ENCODE peak calls at places on chromosomes 13 and 19, in four cellular contexts. B is PC-3, S is Panc1, C is GM12865. T is an unnamed sample.

GRCh38 chr19:53927745-53928144 is 18.7 kb downstream of the CACNG7 start:
- DNase-seq in B (peak), S (no peak), C (peak), T (peak)

GRCh38 chr19:43776285-43776684 is 4.5 kb downstream of the KCNN4 start:
- DNase-seq in B (no peak), S (no peak), C (peak), T (no peak)

GRCh38 chr13:95243207-95243606 is 58.0 kb downstream of the ABCC4 start:
- DNase-seq in B (no peak), S (no peak), C (no peak), T (no peak)

GRCh38 chr19:33758541-33759013 is 38.1 kb upstream of the KCTD15 start:
- DNase-seq in B (no peak), S (no peak), C (no peak), T (no peak)

GRCh38 chr13:25286308-25286968 is 850 bp downstream of the MTMR6 start:
- DNase-seq in B (peak), S (no peak), C (peak), T (peak)

GRCh38 chr13:33150146-33150545 is 133.9 kb downstream of the KL start:
- DNase-seq in B (peak), S (no peak), C (peak), T (no peak)

GRCh38 chr19:39137131-39137530 is 11.5 kb downstream of the PAK4 start:
- DNase-seq in B (no peak), S (no peak), C (no peak), T (no peak)

GRCh38 chr13:40875583-40875982 is 86.2 kb downstream of the SLC25A15 start:
- DNase-seq in B (no peak), S (no peak), C (no peak), T (no peak)

GRCh38 chr13:37495046-37495445 is 103.5 kb downstream of the POSTN start:
- DNase-seq in B (peak), S (no peak), C (no peak), T (no peak)

GRCh38 chr19:14632286-14632685 is 42.4 kb downstream of the ADGRE3 start:
- DNase-seq in B (peak), S (no peak), C (peak), T (peak)

GRCh38 chr19:14629557-14629956 is 45.1 kb downstream of the ADGRE3 start:
- DNase-seq in B (no peak), S (no peak), C (no peak), T (no peak)
- H3K4me3 ChIP-seq in B (no peak), S (no peak), C (no peak), T (no peak)

DNA sequence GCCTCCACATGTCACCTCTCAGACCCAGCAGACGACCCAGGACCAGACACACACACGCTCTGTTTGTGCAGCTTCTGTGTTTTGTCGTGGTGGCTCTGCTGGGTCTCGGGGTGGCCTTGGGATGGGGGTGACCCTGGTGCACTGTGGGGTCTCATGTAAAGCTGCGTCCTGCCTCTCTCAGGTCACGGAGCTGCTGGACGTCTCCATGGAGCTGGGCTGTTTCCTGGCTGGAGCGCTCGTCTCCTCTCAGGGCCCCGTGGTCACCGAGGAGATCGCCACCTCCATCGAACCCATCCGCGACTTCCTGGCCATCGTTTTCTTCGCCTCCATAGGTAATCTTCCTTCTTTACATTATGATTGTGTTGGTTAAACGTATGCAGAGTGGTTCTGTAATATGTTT is 45.4 kb upstream of the TFDP1 start:
- DNase-seq in B (no peak), S (no peak), C (no peak), T (no peak)
- H3K4me3 ChIP-seq in B (peak), S (no peak), C (no peak), T (no peak)

DNA sequence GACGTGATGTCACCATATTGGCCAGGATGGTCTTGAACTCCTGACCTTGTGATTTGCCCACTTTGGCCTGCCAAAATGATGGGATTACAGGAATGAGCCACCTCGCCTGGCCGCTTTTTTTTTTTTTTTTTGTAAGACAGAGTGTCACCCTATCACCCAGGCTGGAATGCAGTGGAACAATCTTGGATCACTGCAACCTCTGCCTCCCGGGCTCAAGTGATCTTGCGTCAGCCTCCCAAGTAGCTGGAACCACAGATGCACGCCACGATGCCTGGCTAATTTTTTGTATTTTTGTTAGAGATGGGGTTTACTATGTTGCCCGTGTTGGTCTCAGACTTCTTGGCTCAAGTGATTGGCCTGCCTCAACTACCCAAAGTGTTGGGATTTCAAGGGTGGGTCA is 28.9 kb upstream of the ZNF808 start:
- DNase-seq in B (no peak), S (no peak), C (no peak), T (no peak)
- H3K4me3 ChIP-seq in B (no peak), S (no peak), C (no peak), T (no peak)

DNA sequence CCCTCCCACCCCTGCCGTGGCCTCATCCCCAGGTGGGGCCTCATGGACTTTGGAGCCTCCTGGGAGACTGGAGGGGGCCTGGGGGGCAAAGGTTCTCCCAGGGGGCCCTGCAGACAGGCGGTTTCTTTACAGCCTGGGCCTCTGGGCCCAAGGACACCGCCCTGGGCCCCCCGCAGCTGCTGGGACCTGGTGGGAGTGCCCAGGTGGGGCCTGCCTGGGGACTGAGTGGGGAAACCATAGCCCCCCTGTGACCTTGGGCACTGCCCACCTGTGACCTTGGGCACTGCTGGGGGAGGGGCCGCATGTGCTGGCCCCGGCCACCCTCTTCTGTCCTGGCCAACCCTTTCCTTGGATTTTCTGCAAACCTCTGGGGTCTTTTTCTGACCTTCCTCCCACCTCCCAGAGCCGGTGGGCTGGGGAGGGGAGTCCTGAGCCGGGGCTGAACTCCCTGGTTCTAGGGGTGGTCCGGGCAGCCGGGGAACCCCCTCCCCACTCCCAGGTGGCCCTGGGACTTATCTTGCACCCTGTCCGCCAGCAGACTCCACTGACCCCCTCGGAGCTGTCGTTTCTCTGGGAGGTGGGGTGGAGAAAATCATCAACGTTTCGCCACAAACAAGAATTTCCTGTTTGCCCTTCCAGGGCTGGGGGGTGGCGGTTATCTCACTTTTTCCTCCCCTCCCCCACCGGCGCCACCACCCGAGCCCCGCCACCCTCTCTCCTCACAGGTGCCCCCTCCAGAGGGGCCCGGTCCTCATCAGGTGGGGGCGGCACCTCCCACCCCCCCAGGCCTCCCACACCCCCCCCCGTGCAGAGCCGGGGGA is 27.1 kb downstream of the ARID3A start:
- DNase-seq in B (peak), S (no peak), C (peak), T (no peak)
- H3K4me3 ChIP-seq in B (peak), S (no peak), C (peak), T (no peak)

T was measured in Jurkat, Clone E6-1.